ENCODE peak calls at places on chromosomes 4 and X, in nine cellular contexts. T, I, B, W, D, Q, G, F and L are unnamed samples.

GRCh38 chrX:107684956-107685385 is 56.7 kb downstream of the PRPS1 start:
- DNase-seq in T (peak), I (peak), B (no peak), W (peak), D (peak), Q (no peak), G (no peak), F (peak), L (no peak)

GRCh38 chrX:129761596-129761995 is 18.2 kb upstream of the SASH3 start:
- DNase-seq in T (no peak), I (no peak), B (no peak), W (no peak), D (no peak), Q (no peak), G (no peak), F (no peak), L (no peak)

GRCh38 chr4:53582194-53582593 is 9.1 kb downstream of the LNX1 start:
- DNase-seq in T (no peak), I (no peak), B (no peak), W (no peak), D (no peak), Q (no peak), G (no peak), F (no peak), L (no peak)

GRCh38 chr4:138834029-138834428 is 181.6 kb upstream of the NOCT start:
- DNase-seq in T (no peak), I (no peak), B (no peak), W (no peak), D (no peak), Q (no peak), G (no peak), F (no peak), L (no peak)

GRCh38 chr4:89420507-89420906 is 112.9 kb upstream of the GPRIN3 start:
- DNase-seq in T (no peak), I (no peak), B (no peak), W (peak), D (no peak), Q (no peak), G (no peak), F (no peak), L (no peak)

GRCh38 chr4:3224971-3225850 is 23.7 kb upstream of the MSANTD1 start:
- DNase-seq in T (no peak), I (no peak), B (no peak), W (no peak), D (no peak), Q (no peak), G (no peak), F (no peak), L (no peak)

GRCh38 chr4:40607224-40607623 is 22.4 kb downstream of the RBM47 start:
- DNase-seq in T (no peak), I (no peak), B (no peak), W (no peak), D (no peak), Q (no peak), G (no peak), F (peak), L (no peak)

GRCh38 chrX:67604979-67605703 is 61.3 kb downstream of the AR start:
- DNase-seq in T (no peak), I (no peak), B (no peak), W (peak), D (no peak), Q (no peak), G (no peak), F (peak), L (no peak)

GRCh38 chr4:3484057-3484973 is 21.2 kb downstream of the DOK7 start:
- DNase-seq in T (peak), I (no peak), B (no peak), W (peak), D (peak), Q (no peak), G (no peak), F (no peak), L (no peak)

GRCh38 chr4:173413043-173413442 is 14.1 kb upstream of the SCRG1 start:
- DNase-seq in T (peak), I (no peak), B (no peak), W (no peak), D (no peak), Q (no peak), G (no peak), F (peak), L (no peak)

GRCh38 chr4:150822407-150822806 is 192.7 kb downstream of the LRBA start:
- DNase-seq in T (no peak), I (no peak), B (no peak), W (no peak), D (no peak), Q (no peak), G (no peak), F (no peak), L (no peak)

GRCh38 chr4:85725727-85726170 is 250.8 kb downstream of the ARHGAP24 start:
- DNase-seq in T (peak), I (no peak), B (peak), W (peak), D (peak), Q (no peak), G (no peak), F (peak), L (peak)